ENCODE peak calls at places on chromosomes 4 and X, in six cellular contexts. R is WTC11, X is epithelial cell of esophagus, V is nephron progenitor cell, D is WERI-Rb-1, W is choroid plexus epithelial cell. C is an unnamed sample.

GRCh38 chr4:145732416-145732815 is 52.5 kb downstream of the C4orf51 start:
- DNase-seq in R (no peak), V (no peak), X (no peak), W (no peak), D (no peak), C (no peak)

GRCh38 chrX:94908171-94908570 is 1234.2 kb downstream of the FAM133A start:
- DNase-seq in X (no peak), R (no peak), D (no peak), W (no peak), V (no peak), C (peak; percentile 36)

GRCh38 chr4:37977471-37978452 is 17.6 kb downstream of the PTTG2 start:
- DNase-seq in V (peak; percentile 49), D (peak; percentile 85), X (peak; percentile 36), R (peak; percentile 29), W (peak; percentile 72), C (peak; percentile 63)

GRCh38 chr4:69056921-69057562 is 39.2 kb upstream of the UGT2B7 start:
- DNase-seq in W (peak; percentile 11), X (peak; percentile 14), R (no peak), D (no peak), V (no peak), C (no peak)

GRCh38 chr4:15479913-15480185 is 10.2 kb downstream of the CC2D2A start:
- DNase-seq in D (no peak), R (no peak), V (no peak), W (peak; percentile 83), X (no peak), C (no peak)

GRCh38 chr4:174193438-174194015 is 89.9 kb downstream of the FBXO8 start:
- DNase-seq in W (no peak), X (no peak), V (no peak), D (no peak), R (no peak), C (no peak)

GRCh38 chr4:26420903-26421302 is 69.4 kb downstream of the CCKAR start:
- DNase-seq in R (no peak), W (peak; percentile 30), D (no peak), X (no peak), V (no peak), C (no peak)

GRCh38 chr4:9927317-9928007 is 93.8 kb downstream of the SLC2A9 start:
- DNase-seq in V (no peak), W (no peak), D (no peak), R (no peak), X (no peak), C (no peak)

GRCh38 chrX:19866626-19867410 is 20.6 kb downstream of the SH3KBP1 start:
- DNase-seq in D (no peak), R (no peak), V (no peak), X (no peak), W (no peak), C (no peak)

GRCh38 chr4:78379991-78380739 is 171.4 kb upstream of the ANXA3 start:
- DNase-seq in D (no peak), R (no peak), X (peak; percentile 69), W (peak; percentile 15), V (no peak), C (no peak)

GRCh38 chrX:53440101-53440500 is 5.9 kb upstream of the HSD17B10 start:
- DNase-seq in X (no peak), R (no peak), V (no peak), W (no peak), D (no peak), C (no peak)

GRCh38 chr4:17218801-17219200 is 293.1 kb downstream of the QDPR start:
- DNase-seq in X (no peak), R (no peak), W (no peak), V (no peak), D (no peak), C (no peak)

GRCh38 chr4:150126880-150127236 is 48.6 kb downstream of the DCLK2 start:
- DNase-seq in V (no peak), X (peak; percentile 51), W (peak; percentile 63), D (no peak), R (no peak), C (no peak)

GRCh38 chrX:10173331-10173900 is 16.6 kb downstream of the CLCN4 start:
- DNase-seq in W (peak; percentile 97), D (no peak), R (peak; percentile 79), V (peak; percentile 66), X (peak; percentile 93), C (peak; percentile 25)

GRCh38 chr4:16226816-16227461 is 668 bp upstream of the TAPT1 start:
- DNase-seq in W (peak; percentile 33), D (peak; percentile 69), X (peak; percentile 47), R (peak; percentile 65), V (peak; percentile 69), C (peak; percentile 68)

GRCh38 chr4:80266267-80266901 is at the start of gene FGF5:
- DNase-seq in D (peak; percentile 77), R (peak; percentile 52), X (peak; percentile 92), V (peak; percentile 71), W (peak; percentile 52), C (peak; percentile 68)

GRCh38 chr4:47798165-47798564 is 39.7 kb downstream of the CORIN start:
- DNase-seq in X (no peak), R (no peak), V (no peak), D (no peak), W (no peak), C (no peak)

GRCh38 chrX:77223046-77223445 is 224.1 kb upstream of the FGF16 start:
- DNase-seq in V (no peak), D (no peak), R (peak; percentile 9), W (no peak), X (no peak), C (no peak)

GRCh38 chr4:186264660-186265059 is 1.3 kb upstream of the F11 start:
- DNase-seq in V (no peak), D (no peak), W (no peak), X (no peak), R (no peak), C (no peak)

DNA sequence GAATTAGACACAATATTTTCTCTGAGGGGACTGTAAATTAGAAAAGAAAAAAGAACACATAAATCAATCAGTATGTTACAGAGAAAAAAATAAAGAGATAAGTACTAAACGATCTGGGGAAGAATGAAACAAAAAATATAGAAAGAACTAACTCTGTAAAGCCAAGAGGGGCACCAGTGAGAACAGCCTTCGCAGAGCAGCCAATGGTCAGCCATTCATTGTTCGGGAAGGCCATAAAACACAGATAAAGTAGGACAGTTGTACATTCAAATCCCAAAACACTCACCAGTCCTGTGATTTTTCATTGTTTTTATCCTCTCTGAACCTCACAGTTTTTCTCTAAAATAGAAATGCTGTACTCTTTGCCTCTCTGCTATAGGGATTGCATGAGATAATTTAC is 127.9 kb downstream of the NEK1 start:
- DNase-seq in W (peak; percentile 27), D (no peak), R (no peak), X (no peak), V (no peak), C (no peak)
- TF ChIP-seq CTCF in W (peak; percentile 43), D (no peak), R (no peak), X (no peak), V (no peak), C (no peak)

GRCh38 chrX:73849054-73849453 is 286.1 kb downstream of the CHIC1 start:
- DNase-seq in D (no peak), X (no peak), R (no peak), V (no peak), W (no peak), C (no peak)

GRCh38 chrX:73851014-73852009 is 288.3 kb downstream of the CHIC1 start:
- DNase-seq in V (no peak), W (no peak), D (no peak), R (no peak), X (no peak), C (no peak)

GRCh38 chrX:73852022-73852421 is 289.0 kb downstream of the CHIC1 start:
- DNase-seq in R (no peak), V (no peak), W (no peak), X (no peak), D (no peak), C (no peak)

GRCh38 chrX:73847991-73848390 is 285.0 kb downstream of the CHIC1 start:
- DNase-seq in W (peak; percentile 2), X (no peak), V (no peak), D (no peak), R (no peak), C (no peak)

DNA sequence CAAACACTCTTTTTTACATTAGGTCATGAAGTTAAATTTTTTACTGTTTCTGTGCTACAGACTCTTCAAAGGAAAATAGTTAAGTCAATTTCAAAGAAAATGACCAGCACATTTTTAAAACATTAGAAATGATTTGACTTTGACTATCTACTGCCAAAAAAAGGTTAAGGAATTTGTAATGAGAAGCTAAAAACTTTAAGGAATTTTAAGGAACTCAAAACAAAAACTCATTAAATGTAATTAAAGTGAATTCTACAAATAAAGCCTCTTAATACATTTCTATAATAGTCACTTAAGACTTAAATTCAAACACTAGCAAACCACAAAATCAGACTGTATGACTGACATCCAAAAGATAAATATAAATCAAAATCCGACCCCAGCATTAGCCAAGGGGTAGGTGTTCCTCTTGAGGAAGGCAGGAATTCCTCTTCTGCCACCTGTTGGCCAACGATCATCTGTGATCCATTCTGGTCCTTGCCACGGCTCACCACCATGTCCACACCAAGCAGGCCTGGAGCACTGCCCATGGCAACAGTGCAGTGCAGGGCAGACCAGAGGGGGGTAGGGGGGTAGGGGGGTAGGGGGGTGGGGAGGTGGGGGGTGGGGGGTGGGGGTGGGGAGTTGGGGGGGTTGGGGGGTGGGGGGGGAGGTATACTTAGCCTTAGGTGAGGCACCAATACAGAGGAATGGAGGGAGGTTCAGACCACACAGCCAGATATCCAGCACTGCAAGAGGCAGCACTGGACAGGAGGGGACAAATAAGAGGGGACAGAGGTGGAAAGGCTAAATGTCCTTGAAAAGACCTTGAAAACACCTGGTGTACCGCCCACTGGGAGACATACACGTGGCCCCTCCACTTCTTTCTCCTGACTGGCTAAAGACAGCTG is 287.4 kb downstream of the CHIC1 start:
- DNase-seq in V (no peak), X (peak; percentile 30), R (peak; percentile 29), D (no peak), W (peak; percentile 53), C (no peak)
- TF ChIP-seq CTCF in V (no peak), X (peak; percentile 32), R (no peak), D (peak; percentile 24), W (peak; percentile 58), C (no peak)

DNA sequence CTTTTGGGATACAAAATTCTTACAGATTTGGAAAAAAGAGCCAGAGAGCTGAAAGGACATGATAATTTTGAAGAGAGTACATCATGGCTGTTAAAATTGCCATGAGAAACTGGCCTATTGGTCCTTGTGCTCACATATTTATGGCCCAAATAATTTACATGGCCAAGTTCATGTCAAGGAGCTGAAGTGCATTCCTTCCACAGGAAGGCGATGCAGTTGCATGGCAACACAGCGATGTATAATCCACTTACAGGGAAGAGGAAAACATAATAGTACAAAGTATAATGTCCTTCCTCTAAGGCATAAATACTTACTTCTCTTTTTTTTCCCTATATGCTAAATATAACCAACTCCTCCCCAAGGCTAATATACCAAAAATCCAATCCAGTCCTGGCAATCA is 914.5 kb upstream of the AGA start:
- DNase-seq in W (no peak), X (peak; percentile 7), V (no peak), D (no peak), R (peak; percentile 13), C (no peak)
- TF ChIP-seq CTCF in W (no peak), X (no peak), V (no peak), D (no peak), R (no peak), C (no peak)

DNA sequence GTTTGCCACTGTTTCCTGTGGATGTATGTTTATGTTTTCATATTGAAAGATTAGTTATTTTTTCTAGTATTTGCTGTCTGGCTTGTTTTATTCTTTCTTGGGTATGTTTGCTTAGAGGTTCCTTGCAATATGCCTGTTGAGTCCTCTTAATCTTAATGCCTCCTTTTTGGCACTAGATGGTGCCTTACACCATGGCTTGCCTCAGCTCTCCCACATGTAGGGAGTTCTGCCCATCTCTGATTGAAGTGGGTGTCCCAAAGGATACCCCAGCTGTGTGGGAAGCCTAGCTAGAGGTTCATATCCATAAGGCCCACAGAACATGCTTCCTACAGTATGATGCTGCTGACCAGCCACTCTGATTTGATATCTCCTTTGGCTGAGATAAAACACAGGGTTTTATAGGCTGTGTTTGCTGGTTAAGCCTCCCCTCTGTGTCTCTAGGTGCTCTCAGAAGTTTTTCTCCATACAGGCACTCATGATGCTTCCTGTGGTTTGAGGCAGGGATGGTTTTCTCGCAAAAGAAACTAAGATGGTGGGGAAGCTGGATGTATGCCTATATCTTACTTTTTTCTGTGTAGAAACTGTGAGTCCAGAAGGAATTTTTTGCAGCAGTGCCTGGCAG is 162.4 kb downstream of the ASB9 start:
- DNase-seq in W (no peak), X (peak; percentile 2), V (no peak), R (no peak), D (no peak), C (no peak)
- TF ChIP-seq CTCF in W (no peak), X (peak; percentile 2), V (no peak), R (no peak), D (no peak), C (no peak)

C was measured in glutamatergic neuron.